ENCODE peak calls at places on chromosomes 16 and 17, in five cellular contexts. I is ovary, D is gastrocnemius medialis, J is uterus, X is Peyer's patch. P is an unnamed sample. For H3K4me1, the result is how much of the 10 kb centered on the place peaks cover.

GRCh38 chr16:50539822-50540710 is 8.1 kb upstream of the NKD1 start:
- DNase-seq in I (no peak), D (no peak), J (no peak), X (no peak), P (no peak)

GRCh38 chr17:55735784-55736405 is 13.2 kb upstream of the TMEM100 start:
- DNase-seq in I (peak), D (peak), J (no peak), X (peak), P (peak)

GRCh38 chr16:53486230-53486629 is 16.8 kb downstream of the AKTIP start:
- DNase-seq in I (no peak), D (no peak), J (no peak), X (no peak), P (no peak)

GRCh38 chr17:31581022-31581483 is 189.6 kb downstream of the RAB11FIP4 start:
- DNase-seq in I (peak), D (no peak), J (peak), X (no peak), P (peak)

GRCh38 chr16:75614247-75614897 is 8.7 kb downstream of the ADAT1 start:
- DNase-seq in I (no peak), D (no peak), J (no peak), X (no peak), P (no peak)

GRCh38 chr17:45021607-45022287 is 29.7 kb downstream of the DCAKD start:
- DNase-seq in I (peak), D (peak), J (peak), X (peak), P (peak)

GRCh38 chr17:40936437-40936971 is 942 bp downstream of the KRT23 start:
- DNase-seq in I (no peak), D (no peak), J (no peak), X (no peak), P (no peak)

GRCh38 chr16:77307764-77308561 is 108.8 kb downstream of the SYCE1L start:
- DNase-seq in I (no peak), D (no peak), J (no peak), X (no peak), P (no peak)

GRCh38 chr17:33664116-33664840 is 371.2 kb upstream of the ASIC2 start:
- DNase-seq in I (no peak), D (no peak), J (no peak), X (no peak), P (no peak)

GRCh38 chr16:51982715-51983680 is 563.9 kb downstream of the TOX3 start:
- DNase-seq in I (no peak), D (no peak), J (peak), X (no peak), P (no peak)

GRCh38 chr16:9004183-9004582 is 40.5 kb upstream of the USP7 start:
- DNase-seq in I (no peak), D (no peak), J (no peak), X (no peak), P (no peak)

GRCh38 chr17:74471341-74471740 is 4.9 kb downstream of the CD300A start:
- DNase-seq in I (no peak), D (no peak), J (no peak), X (no peak), P (no peak)

GRCh38 chr16:31118223-31119155 is 1.0 kb downstream of the KAT8 start:
- DNase-seq in I (peak), D (no peak), J (no peak), X (no peak), P (no peak)

GRCh38 chr17:41627316-41628072 is 3.1 kb upstream of the KRT17 start:
- DNase-seq in I (no peak), D (no peak), J (no peak), X (no peak), P (no peak)

GRCh38 chr16:84502581-84502980 is 1.9 kb downstream of the MEAK7 start:
- DNase-seq in I (peak), D (no peak), J (no peak), X (no peak), P (peak)

GRCh38 chr16:50265260-50265659 is 1.1 kb upstream of the ADCY7 start:
- DNase-seq in I (no peak), D (no peak), J (no peak), X (peak), P (peak)

GRCh38 chr16:19490619-19491018 is 31.3 kb downstream of the GDE1 start:
- DNase-seq in I (no peak), D (no peak), J (no peak), X (no peak), P (no peak)

GRCh38 chr17:9790889-9791876 is at the start of gene DHRS7C:
- DNase-seq in I (no peak), D (peak), J (peak), X (no peak), P (no peak)

GRCh38 chr16:23905027-23905426 is 69.2 kb downstream of the PRKCB start:
- DNase-seq in I (no peak), D (no peak), J (peak), X (no peak), P (peak)

GRCh38 chr16:65124596-65124995 is 2.7 kb upstream of the CDH11 start:
- DNase-seq in I (no peak), D (no peak), J (no peak), X (no peak), P (no peak)

GRCh38 chr17:45867702-45868101 is 23.0 kb downstream of the SPPL2C start:
- DNase-seq in I (no peak), D (no peak), J (no peak), X (no peak), P (no peak)

GRCh38 chr17:2347805-2348685 is 10.7 kb downstream of the SGSM2 start:
- DNase-seq in I (no peak), D (peak), J (no peak), X (no peak), P (peak)

GRCh38 chr17:70100983-70101382 is 26.0 kb downstream of the KCNJ16 start:
- DNase-seq in I (no peak), D (no peak), J (no peak), X (no peak), P (no peak)

GRCh38 chr17:11917415-11917814 is 79.9 kb downstream of the ZNF18 start:
- DNase-seq in I (no peak), D (no peak), J (no peak), X (no peak), P (no peak)

GRCh38 chr16:89845417-89845816 is 17.1 kb downstream of the SPIRE2 start:
- DNase-seq in I (no peak), D (no peak), J (no peak), X (no peak), P (no peak)

GRCh38 chr17:9959377-9959981 is 54.4 kb upstream of the RCVRN start:
- DNase-seq in I (peak), D (no peak), J (peak), X (no peak), P (no peak)

GRCh38 chr17:1830288-1830687 is 483 bp downstream of the RPA1 start:
- DNase-seq in I (no peak), D (no peak), J (no peak), X (no peak), P (no peak)

GRCh38 chr16:30780549-30780948 is 6.5 kb downstream of the ZNF629 start:
- DNase-seq in I (no peak), D (no peak), J (no peak), X (no peak), P (no peak)

GRCh38 chr16:1527836-1528811 is 5.3 kb upstream of the TMEM204 start:
- DNase-seq in I (peak), D (no peak), J (no peak), X (no peak), P (no peak)
- H3K4me1 ChIP-seq in I (under half), D (under half), J (under half), X (under half), P (under half)

GRCh38 chr17:67360880-67361279 is 5.5 kb downstream of the PSMD12 start:
- DNase-seq in I (no peak), D (no peak), J (no peak), X (no peak), P (no peak)

GRCh38 chr17:67364847-67365761 is 1.3 kb downstream of the PSMD12 start:
- DNase-seq in I (no peak), D (no peak), J (no peak), X (no peak), P (no peak)

GRCh38 chr17:67365762-67366192 is 600 bp downstream of the PSMD12 start:
- DNase-seq in I (no peak), D (no peak), J (no peak), X (no peak), P (no peak)

GRCh38 chr17:67362173-67362572 is 4.2 kb downstream of the PSMD12 start:
- DNase-seq in I (no peak), D (no peak), J (no peak), X (no peak), P (no peak)

GRCh38 chr17:67366193-67367157 is at the start of gene PSMD12:
- DNase-seq in I (peak), D (peak), J (peak), X (peak), P (peak)
- TF ChIP-seq POLR2A in I (peak), D (peak), J (peak), X (peak), P (peak)

DNA sequence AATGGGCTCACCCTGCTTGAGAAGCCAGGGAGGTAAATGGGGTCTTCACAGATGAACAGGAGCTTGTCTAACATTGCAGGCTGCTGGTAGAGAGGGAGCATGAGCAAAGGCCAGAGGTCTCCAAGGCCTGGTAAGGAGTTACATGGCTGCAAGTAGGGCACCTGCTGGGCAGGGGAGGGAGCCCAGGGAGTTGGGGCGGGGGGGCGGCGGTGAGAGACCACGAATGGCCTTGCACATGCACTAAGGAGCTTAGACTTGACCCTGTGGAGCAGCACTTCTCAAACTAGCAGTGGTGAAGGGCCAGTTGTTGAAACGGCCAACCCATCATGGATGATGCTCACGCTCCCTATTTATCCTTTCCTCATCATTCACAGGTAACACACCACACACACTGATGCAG is 38.4 kb downstream of the ERN1 start:
- DNase-seq in I (no peak), D (no peak), J (no peak), X (no peak), P (no peak)
- H3K4me1 ChIP-seq in I (under half), D (under half), J (under half), X (under half), P (under half)

GRCh38 chr17:76726766-76727718 is at the start of gene METTL23:
- DNase-seq in I (peak), D (peak), J (peak), X (peak), P (peak)

GRCh38 chr17:76727745-76728456 is 1.3 kb downstream of the METTL23 start:
- DNase-seq in I (peak), D (no peak), J (no peak), X (peak), P (peak)

GRCh38 chr17:76723812-76724211 is 2.6 kb downstream of the JMJD6 start:
- DNase-seq in I (no peak), D (no peak), J (no peak), X (peak), P (no peak)

GRCh38 chr17:76726231-76726765 is at the start of gene JMJD6:
- DNase-seq in I (peak), D (peak), J (peak), X (peak), P (peak)

GRCh38 chr17:76725580-76726230 is 701 bp downstream of the JMJD6 start:
- DNase-seq in I (peak), D (peak), J (peak), X (peak), P (peak)
- TF ChIP-seq POLR2A in I (no peak), D (no peak), J (no peak), X (no peak), P (no peak)

DNA sequence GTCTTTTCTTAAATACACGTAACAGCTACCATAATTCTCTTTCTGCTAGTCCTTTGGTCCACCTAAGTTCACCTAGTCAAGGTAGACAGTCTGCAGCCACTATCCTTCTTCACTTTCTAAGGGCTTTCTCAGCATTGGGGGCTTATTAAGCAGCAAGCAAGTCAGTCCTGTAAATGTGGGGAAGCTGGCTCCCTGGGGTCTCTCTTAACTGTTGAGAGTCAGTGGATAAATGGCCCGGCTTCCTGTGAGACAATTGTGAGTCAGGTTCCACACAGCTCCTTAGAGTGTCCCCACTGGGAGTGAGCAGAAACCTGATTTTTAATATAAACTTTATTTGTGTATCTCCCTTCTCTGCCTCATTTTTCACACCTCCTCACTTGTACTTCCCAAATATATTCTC is 132.1 kb downstream of the CDH13 start:
- DNase-seq in I (no peak), D (no peak), J (no peak), X (no peak), P (no peak)
- H3K4me1 ChIP-seq in I (under half), D (under half), J (under half), X (under half), P (under half)

DNA sequence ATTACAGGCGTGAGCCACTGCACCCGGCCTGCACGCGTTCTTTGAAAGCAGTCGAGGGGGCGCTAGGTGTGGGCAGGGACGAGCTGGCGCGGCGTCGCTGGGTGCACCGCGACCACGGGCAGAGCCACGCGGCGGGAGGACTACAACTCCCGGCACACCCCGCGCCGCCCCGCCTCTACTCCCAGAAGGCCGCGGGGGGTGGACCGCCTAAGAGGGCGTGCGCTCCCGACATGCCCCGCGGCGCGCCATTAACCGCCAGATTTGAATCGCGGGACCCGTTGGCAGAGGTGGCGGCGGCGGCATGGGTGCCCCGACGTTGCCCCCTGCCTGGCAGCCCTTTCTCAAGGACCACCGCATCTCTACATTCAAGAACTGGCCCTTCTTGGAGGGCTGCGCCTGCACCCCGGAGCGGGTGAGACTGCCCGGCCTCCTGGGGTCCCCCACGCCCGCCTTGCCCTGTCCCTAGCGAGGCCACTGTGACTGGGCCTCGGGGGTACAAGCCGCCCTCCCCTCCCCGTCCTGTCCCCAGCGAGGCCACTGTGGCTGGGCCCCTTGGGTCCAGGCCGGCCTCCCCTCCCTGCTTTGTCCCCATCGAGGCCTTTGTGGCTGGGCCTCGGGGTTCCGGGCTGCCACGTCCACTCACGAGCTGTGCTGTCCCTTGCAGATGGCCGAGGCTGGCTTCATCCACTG is at the start of gene BIRC5:
- DNase-seq in I (peak), D (peak), J (peak), X (peak), P (peak)
- TF ChIP-seq POLR2A in I (no peak), D (no peak), J (no peak), X (no peak), P (no peak)

GRCh38 chr16:70705056-70705455 is 19.2 kb upstream of the MTSS2 start:
- DNase-seq in I (no peak), D (no peak), J (no peak), X (no peak), P (no peak)
- H3K4me1 ChIP-seq in I (under half), D (half or more), J (under half), X (under half), P (under half)

DNA sequence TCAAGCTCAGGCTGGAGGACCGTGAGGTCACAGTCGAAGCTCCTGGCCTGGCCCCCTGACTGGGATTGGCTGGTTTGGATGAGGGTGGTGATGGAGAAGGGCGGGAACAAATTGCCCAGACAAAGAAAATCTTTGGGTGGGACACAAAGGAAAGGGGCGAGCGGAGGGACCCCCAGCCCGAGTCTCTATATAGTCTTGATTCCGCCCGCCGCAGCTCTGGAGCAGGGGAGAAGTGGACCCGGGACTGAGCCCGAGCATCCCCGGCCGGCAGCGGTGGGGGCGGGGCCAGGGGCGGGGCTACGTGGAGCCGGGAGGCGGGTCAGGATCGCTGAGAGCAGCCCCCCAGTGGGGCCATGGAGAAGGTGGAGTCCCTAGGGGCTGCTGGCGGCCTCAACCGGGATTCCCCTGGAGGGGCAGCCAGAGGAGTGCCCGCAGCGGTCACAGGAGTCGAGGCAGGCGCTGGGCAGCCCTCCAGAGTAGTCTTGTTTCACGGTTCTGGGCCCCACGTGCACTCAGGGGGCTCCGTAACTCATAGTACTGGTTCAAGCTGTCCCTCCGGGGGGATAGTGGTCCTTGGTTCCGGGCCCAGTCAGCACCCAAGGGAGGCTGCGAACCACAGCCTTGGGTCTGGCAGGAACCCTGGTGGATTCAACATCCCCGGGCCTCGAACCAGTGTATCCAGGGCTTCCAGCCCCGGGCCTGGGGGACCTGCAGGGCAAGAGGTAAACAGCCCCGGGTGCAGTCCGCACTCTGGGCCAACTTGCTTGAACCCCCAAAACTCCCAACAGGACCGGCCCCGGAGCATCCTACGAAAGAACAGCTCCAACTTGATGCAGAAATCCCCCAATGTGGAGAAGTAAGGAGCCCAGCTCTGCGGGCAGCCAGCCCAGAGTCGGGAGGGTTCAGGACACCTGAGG is 1.2 kb upstream of the NEURL4 start:
- DNase-seq in I (peak), D (peak), J (peak), X (peak), P (peak)
- TF ChIP-seq POLR2A in I (no peak), D (no peak), J (no peak), X (no peak), P (no peak)

DNA sequence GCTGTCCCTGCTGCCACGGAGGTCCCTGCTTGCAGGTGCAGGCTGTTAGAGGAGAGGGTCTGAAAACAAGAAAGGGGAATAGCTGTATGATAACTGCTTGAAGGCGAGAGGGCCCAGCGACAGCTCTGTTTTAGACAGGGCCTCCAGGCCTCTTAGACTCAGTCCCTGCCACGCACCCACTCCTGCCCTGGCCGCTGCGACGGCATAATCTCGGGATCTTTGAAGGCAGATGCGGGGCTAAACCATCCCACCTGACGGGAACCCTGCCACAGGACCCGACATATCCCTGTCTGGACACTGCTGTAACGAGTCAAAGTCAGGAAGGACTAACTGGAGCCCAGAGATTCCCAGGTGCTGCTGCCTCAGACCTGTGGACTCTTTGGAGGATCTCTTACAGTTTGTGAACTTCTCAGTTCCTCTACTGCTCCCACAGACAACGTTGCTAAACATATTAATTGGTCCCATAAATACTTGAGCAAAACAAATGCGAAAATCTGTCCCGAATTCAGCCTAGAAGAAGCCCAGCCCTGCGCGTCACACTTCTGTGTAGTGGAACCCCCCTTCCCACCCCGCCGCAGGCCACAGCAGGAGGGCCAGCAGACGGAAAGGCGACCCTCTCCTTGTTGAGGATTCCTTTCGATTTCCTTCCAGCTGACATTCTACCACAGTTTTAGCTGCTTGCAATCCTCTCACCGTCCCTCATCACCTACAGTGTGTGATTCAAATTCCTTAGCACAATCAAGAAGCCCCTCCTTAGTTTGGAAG is 998 bp upstream of the TMEM11 start:
- DNase-seq in I (peak), D (no peak), J (no peak), X (no peak), P (peak)
- H3K4me1 ChIP-seq in I (under half), D (under half), J (under half), X (under half), P (under half)